ENCODE peak calls at places on chromosome 10, in six cellular contexts. O is iPS-NIHi11, E is stromal cell of bone marrow, B is epithelial cell of esophagus, I is body of pancreas, Z is hepatocyte. K is an unnamed sample.

GRCh38 chr10:7014721-7015120 is 396.1 kb downstream of the SFMBT2 start:
- DNase-seq in Z (no peak), O (no peak), I (no peak), E (no peak), B (no peak), K (no peak)

GRCh38 chr10:119412831-119413737 is 129.4 kb downstream of the RGS10 start:
- DNase-seq in E (no peak), O (no peak), B (no peak), I (no peak), Z (peak; percentile 49), K (peak; percentile 77)

GRCh38 chr10:79176052-79176501 is 107.3 kb downstream of the ZMIZ1 start:
- DNase-seq in Z (no peak), I (no peak), E (no peak), O (no peak), B (no peak), K (peak; percentile 75)

GRCh38 chr10:75238182-75239180 is 2.7 kb upstream of the COMTD1 start:
- DNase-seq in E (no peak), B (no peak), Z (no peak), I (peak; percentile 6), O (peak; percentile 41), K (no peak)

GRCh38 chr10:101126684-101127628 is 4.1 kb upstream of the TLX1 start:
- DNase-seq in B (no peak), Z (no peak), E (no peak), I (no peak), O (no peak), K (no peak)

GRCh38 chr10:60343254-60343653 is 46.4 kb downstream of the ANK3 start:
- DNase-seq in O (no peak), Z (no peak), B (no peak), I (no peak), E (no peak), K (no peak)

GRCh38 chr10:110802551-110803238 is 69.0 kb upstream of the PDCD4 start:
- DNase-seq in I (peak; percentile 81), E (peak; percentile 73), B (peak; percentile 75), O (no peak), Z (peak; percentile 74), K (peak; percentile 79)

GRCh38 chr10:99521474-99522077 is 11.2 kb upstream of the NKX2-3 start:
- DNase-seq in B (no peak), Z (no peak), I (no peak), E (no peak), O (peak; percentile 46), K (no peak)

GRCh38 chr10:109914966-109915365 is 8.3 kb downstream of the XPNPEP1 start:
- DNase-seq in B (peak; percentile 95), E (peak; percentile 62), Z (peak; percentile 83), I (peak; percentile 54), O (no peak), K (peak; percentile 75)

GRCh38 chr10:71323407-71323806 is 4.3 kb downstream of the SLC29A3 start:
- DNase-seq in Z (no peak), I (no peak), E (no peak), O (peak; percentile 46), B (peak; percentile 43), K (no peak)

GRCh38 chr10:99619090-99619800 is 994 bp downstream of the SLC25A28 start:
- DNase-seq in I (no peak), Z (no peak), O (no peak), B (peak; percentile 15), E (no peak), K (no peak)